ENCODE peak calls at places on chromosomes 6 and 20, in seven cellular contexts. One of them, this sample, is unnamed.

GRCh38 chr6:80094017-80094416 is 12.5 kb upstream of the BCKDHB start:
- DNase-seq in GM12892: no peak
- DNase-seq in SK-N-SH: peak
- DNase-seq in HepG2: no peak
- DNase-seq in GM12878: no peak
- DNase-seq in H1: no peak
- DNase-seq in K562: peak
- DNase-seq in this sample: no peak

GRCh38 chr6:69232506-69233194 is 564.2 kb downstream of the LMBRD1 start:
- DNase-seq in GM12892: peak
- DNase-seq in H1: no peak
- DNase-seq in K562: peak
- DNase-seq in HepG2: peak
- DNase-seq in GM12878: no peak
- DNase-seq in SK-N-SH: peak
- DNase-seq in this sample: peak

GRCh38 chr20:14384820-14385740 is 47.7 kb upstream of the FLRT3 start:
- DNase-seq in K562: no peak
- DNase-seq in GM12892: no peak
- DNase-seq in SK-N-SH: no peak
- DNase-seq in H1: no peak
- DNase-seq in GM12878: no peak
- DNase-seq in HepG2: no peak
- DNase-seq in this sample: no peak

GRCh38 chr6:35165630-35166071 is 24.5 kb upstream of the TCP11 start:
- DNase-seq in SK-N-SH: no peak
- DNase-seq in GM12892: no peak
- DNase-seq in HepG2: peak
- DNase-seq in GM12878: peak
- DNase-seq in K562: no peak
- DNase-seq in H1: no peak
- DNase-seq in this sample: no peak

GRCh38 chr20:33160681-33161080 is 7.3 kb upstream of the BPIFA2 start:
- DNase-seq in H1: no peak
- DNase-seq in GM12892: no peak
- DNase-seq in K562: no peak
- DNase-seq in SK-N-SH: no peak
- DNase-seq in HepG2: no peak
- DNase-seq in GM12878: no peak
- DNase-seq in this sample: no peak

GRCh38 chr6:170085475-170086401 is 205.1 kb downstream of the DLL1 start:
- DNase-seq in GM12878: no peak
- DNase-seq in K562: no peak
- DNase-seq in GM12892: no peak
- DNase-seq in HepG2: no peak
- DNase-seq in SK-N-SH: no peak
- DNase-seq in H1: no peak
- DNase-seq in this sample: no peak

GRCh38 chr6:12066297-12066696 is 54.2 kb downstream of the HIVEP1 start:
- DNase-seq in GM12878: no peak
- DNase-seq in SK-N-SH: no peak
- DNase-seq in GM12892: no peak
- DNase-seq in H1: no peak
- DNase-seq in K562: no peak
- DNase-seq in HepG2: no peak
- DNase-seq in this sample: no peak

GRCh38 chr6:4820704-4821276 is 44.6 kb downstream of the CDYL start:
- DNase-seq in H1: no peak
- DNase-seq in GM12878: no peak
- DNase-seq in SK-N-SH: no peak
- DNase-seq in K562: no peak
- DNase-seq in GM12892: no peak
- DNase-seq in HepG2: no peak
- DNase-seq in this sample: no peak

GRCh38 chr6:108653864-108654402 is 93.2 kb downstream of the FOXO3 start:
- DNase-seq in HepG2: no peak
- DNase-seq in GM12892: no peak
- DNase-seq in H1: no peak
- DNase-seq in SK-N-SH: no peak
- DNase-seq in GM12878: no peak
- DNase-seq in K562: no peak
- DNase-seq in this sample: no peak

DNA sequence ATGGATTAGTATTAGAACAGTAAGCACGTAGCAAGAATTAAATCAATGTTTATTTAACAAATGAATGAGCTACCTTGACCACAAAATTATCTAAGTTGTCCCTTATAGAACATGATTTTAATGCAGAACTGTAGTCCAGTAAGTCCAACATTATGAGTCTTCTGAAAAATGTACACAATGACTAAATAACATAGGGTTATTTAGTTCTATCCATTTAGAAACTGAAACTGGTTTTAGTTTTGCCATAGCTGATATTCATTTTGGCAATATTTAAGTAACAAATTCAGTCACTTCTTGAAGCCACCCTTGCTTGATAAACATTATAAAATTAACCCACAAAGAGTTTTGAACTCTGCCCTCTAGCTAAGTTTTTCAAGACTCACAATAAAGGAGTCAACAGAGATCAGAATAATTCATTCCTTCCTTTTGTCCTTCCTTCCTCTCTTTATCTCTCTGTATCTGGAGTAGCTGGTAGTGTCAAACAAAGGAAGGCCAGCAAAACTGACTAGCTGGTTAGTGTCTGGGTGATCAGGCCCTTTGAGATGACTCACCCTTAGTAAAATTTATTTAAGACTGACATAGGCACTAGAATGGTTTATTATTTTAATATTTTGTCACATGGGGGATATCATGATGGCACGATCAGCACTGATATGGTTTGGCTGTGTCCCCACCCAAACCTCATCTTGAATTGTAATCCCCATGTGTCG is 115.1 kb downstream of the BTBD9 start:
- DNase-seq in GM12878: no peak
- DNase-seq in H1: no peak
- DNase-seq in K562: no peak
- DNase-seq in HepG2: no peak
- DNase-seq in GM12892: no peak
- DNase-seq in SK-N-SH: no peak
- DNase-seq in this sample: no peak
- TF ChIP-seq TAF1 in GM12878: no peak
- TF ChIP-seq TAF1 in H1: no peak
- TF ChIP-seq TAF1 in K562: no peak
- TF ChIP-seq TAF1 in HepG2: no peak
- TF ChIP-seq TAF1 in GM12892: no peak
- TF ChIP-seq TAF1 in SK-N-SH: no peak
- TF ChIP-seq TAF1 in this sample: no peak

GRCh38 chr6:88074791-88075190 is 27.1 kb downstream of the SPACA1 start:
- DNase-seq in GM12892: no peak
- DNase-seq in H1: no peak
- DNase-seq in HepG2: no peak
- DNase-seq in GM12878: no peak
- DNase-seq in SK-N-SH: peak
- DNase-seq in K562: no peak
- DNase-seq in this sample: no peak

GRCh38 chr6:88077305-88077704 is 29.7 kb downstream of the SPACA1 start:
- DNase-seq in SK-N-SH: no peak
- DNase-seq in GM12878: no peak
- DNase-seq in GM12892: no peak
- DNase-seq in K562: no peak
- DNase-seq in HepG2: no peak
- DNase-seq in H1: no peak
- DNase-seq in this sample: no peak

GRCh38 chr6:88072462-88072861 is 24.8 kb downstream of the SPACA1 start:
- DNase-seq in SK-N-SH: no peak
- DNase-seq in HepG2: peak
- DNase-seq in GM12892: no peak
- DNase-seq in GM12878: no peak
- DNase-seq in H1: no peak
- DNase-seq in K562: no peak
- DNase-seq in this sample: no peak
- TF ChIP-seq TAF1 in SK-N-SH: no peak
- TF ChIP-seq TAF1 in HepG2: no peak
- TF ChIP-seq TAF1 in GM12892: no peak
- TF ChIP-seq TAF1 in GM12878: no peak
- TF ChIP-seq TAF1 in H1: no peak
- TF ChIP-seq TAF1 in K562: no peak
- TF ChIP-seq TAF1 in this sample: no peak

DNA sequence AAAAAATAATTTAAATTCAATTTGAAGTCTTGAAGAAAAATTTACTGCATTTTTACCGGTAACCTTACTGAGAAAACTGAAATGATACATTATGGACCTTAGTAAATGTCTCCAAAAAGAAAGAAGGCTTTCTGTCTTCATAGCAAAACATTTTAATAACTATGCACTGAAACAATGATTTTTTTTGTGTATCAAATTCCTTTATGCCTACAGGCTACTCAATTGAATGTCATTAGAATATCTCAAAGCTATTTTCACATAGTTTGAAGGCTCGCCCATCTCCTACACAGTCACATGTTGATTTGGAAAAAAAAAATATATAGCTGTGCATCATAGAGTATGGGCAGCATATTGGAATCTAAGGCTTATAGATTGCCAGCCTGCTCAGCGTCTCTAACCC is 12.0 kb upstream of the MLIP start:
- DNase-seq in GM12878: no peak
- DNase-seq in GM12892: no peak
- DNase-seq in SK-N-SH: no peak
- DNase-seq in H1: no peak
- DNase-seq in HepG2: no peak
- DNase-seq in K562: no peak
- DNase-seq in this sample: no peak
- TF ChIP-seq TAF1 in GM12878: no peak
- TF ChIP-seq TAF1 in GM12892: no peak
- TF ChIP-seq TAF1 in SK-N-SH: no peak
- TF ChIP-seq TAF1 in H1: no peak
- TF ChIP-seq TAF1 in HepG2: no peak
- TF ChIP-seq TAF1 in K562: no peak
- TF ChIP-seq TAF1 in this sample: no peak

GRCh38 chr6:47743744-47744143 is 38.1 kb upstream of the OPN5 start:
- DNase-seq in H1: no peak
- DNase-seq in SK-N-SH: no peak
- DNase-seq in GM12878: no peak
- DNase-seq in K562: no peak
- DNase-seq in GM12892: no peak
- DNase-seq in HepG2: no peak
- DNase-seq in this sample: no peak
- TF ChIP-seq TAF1 in H1: no peak
- TF ChIP-seq TAF1 in SK-N-SH: no peak
- TF ChIP-seq TAF1 in GM12878: no peak
- TF ChIP-seq TAF1 in K562: no peak
- TF ChIP-seq TAF1 in GM12892: no peak
- TF ChIP-seq TAF1 in HepG2: no peak
- TF ChIP-seq TAF1 in this sample: no peak